ENCODE peak calls at places on chromosomes 12 and 14, in nine cellular contexts. One of them, this sample, is unnamed.

GRCh38 chr14:34098045-34098984 is 147.4 kb upstream of the EGLN3 start:
- DNase-seq in GM23338: peak; percentile 54
- DNase-seq in ovary: peak; percentile 60
- DNase-seq in H1: peak; percentile 47
- DNase-seq in neural progenitor cell: peak; percentile 50
- DNase-seq in tibial nerve: peak; percentile 21
- DNase-seq in Panc1: no peak
- DNase-seq in right atrium auricular region: no peak
- DNase-seq in endothelial cell of umbilical vein: peak; percentile 43
- DNase-seq in this sample: peak; percentile 29

GRCh38 chr12:27253347-27253746 is 9.3 kb downstream of the STK38L start:
- DNase-seq in right atrium auricular region: no peak
- DNase-seq in tibial nerve: no peak
- DNase-seq in H1: no peak
- DNase-seq in endothelial cell of umbilical vein: no peak
- DNase-seq in Panc1: no peak
- DNase-seq in ovary: no peak
- DNase-seq in GM23338: no peak
- DNase-seq in neural progenitor cell: no peak
- DNase-seq in this sample: no peak

GRCh38 chr12:85693093-85693665 is 143.0 kb downstream of the RASSF9 start:
- DNase-seq in endothelial cell of umbilical vein: no peak
- DNase-seq in neural progenitor cell: no peak
- DNase-seq in right atrium auricular region: no peak
- DNase-seq in GM23338: no peak
- DNase-seq in tibial nerve: no peak
- DNase-seq in ovary: no peak
- DNase-seq in H1: no peak
- DNase-seq in Panc1: no peak
- DNase-seq in this sample: no peak

GRCh38 chr12:119949145-119949544 is 39.9 kb upstream of the BICDL1 start:
- DNase-seq in endothelial cell of umbilical vein: no peak
- DNase-seq in neural progenitor cell: no peak
- DNase-seq in right atrium auricular region: no peak
- DNase-seq in Panc1: no peak
- DNase-seq in tibial nerve: no peak
- DNase-seq in H1: no peak
- DNase-seq in ovary: no peak
- DNase-seq in GM23338: no peak
- DNase-seq in this sample: no peak

GRCh38 chr12:112900298-112901145 is 6.2 kb upstream of the OAS1 start:
- DNase-seq in Panc1: peak; percentile 30
- DNase-seq in right atrium auricular region: no peak
- DNase-seq in neural progenitor cell: peak; percentile 45
- DNase-seq in GM23338: peak; percentile 86
- DNase-seq in endothelial cell of umbilical vein: peak; percentile 58
- DNase-seq in tibial nerve: no peak
- DNase-seq in H1: peak; percentile 54
- DNase-seq in ovary: no peak
- DNase-seq in this sample: peak; percentile 39

GRCh38 chr12:27367078-27367477 is 34.4 kb downstream of the BMAL2 start:
- DNase-seq in tibial nerve: no peak
- DNase-seq in endothelial cell of umbilical vein: no peak
- DNase-seq in neural progenitor cell: no peak
- DNase-seq in ovary: no peak
- DNase-seq in Panc1: no peak
- DNase-seq in H1: no peak
- DNase-seq in GM23338: no peak
- DNase-seq in right atrium auricular region: no peak
- DNase-seq in this sample: no peak

GRCh38 chr12:110249716-110250225 is 31.3 kb upstream of the ATP2A2 start:
- DNase-seq in neural progenitor cell: no peak
- DNase-seq in ovary: no peak
- DNase-seq in right atrium auricular region: peak; percentile 58
- DNase-seq in H1: no peak
- DNase-seq in GM23338: no peak
- DNase-seq in endothelial cell of umbilical vein: no peak
- DNase-seq in Panc1: no peak
- DNase-seq in tibial nerve: no peak
- DNase-seq in this sample: no peak

GRCh38 chr12:77438639-77439038 is 373.3 kb upstream of the E2F7 start:
- DNase-seq in right atrium auricular region: no peak
- DNase-seq in GM23338: no peak
- DNase-seq in endothelial cell of umbilical vein: no peak
- DNase-seq in tibial nerve: no peak
- DNase-seq in ovary: no peak
- DNase-seq in H1: no peak
- DNase-seq in Panc1: no peak
- DNase-seq in neural progenitor cell: no peak
- DNase-seq in this sample: no peak

GRCh38 chr12:71876400-71876799 is 36.8 kb downstream of the TBC1D15 start:
- DNase-seq in ovary: no peak
- DNase-seq in neural progenitor cell: no peak
- DNase-seq in GM23338: no peak
- DNase-seq in Panc1: no peak
- DNase-seq in tibial nerve: no peak
- DNase-seq in endothelial cell of umbilical vein: peak; percentile 83
- DNase-seq in right atrium auricular region: no peak
- DNase-seq in H1: no peak
- DNase-seq in this sample: no peak

GRCh38 chr12:115224031-115224430 is 540.1 kb upstream of the TBX3 start:
- DNase-seq in Panc1: no peak
- DNase-seq in ovary: no peak
- DNase-seq in H1: no peak
- DNase-seq in endothelial cell of umbilical vein: no peak
- DNase-seq in right atrium auricular region: no peak
- DNase-seq in GM23338: no peak
- DNase-seq in tibial nerve: no peak
- DNase-seq in neural progenitor cell: peak; percentile 68
- DNase-seq in this sample: no peak

GRCh38 chr14:52778702-52779101 is 12.7 kb downstream of the GNPNAT1 start:
- DNase-seq in tibial nerve: no peak
- DNase-seq in Panc1: no peak
- DNase-seq in ovary: no peak
- DNase-seq in endothelial cell of umbilical vein: no peak
- DNase-seq in GM23338: no peak
- DNase-seq in H1: no peak
- DNase-seq in right atrium auricular region: no peak
- DNase-seq in neural progenitor cell: no peak
- DNase-seq in this sample: peak; percentile 34

GRCh38 chr14:71209888-71210287 is 302.6 kb downstream of the PCNX1 start:
- DNase-seq in Panc1: no peak
- DNase-seq in tibial nerve: no peak
- DNase-seq in endothelial cell of umbilical vein: no peak
- DNase-seq in H1: no peak
- DNase-seq in GM23338: no peak
- DNase-seq in right atrium auricular region: no peak
- DNase-seq in ovary: no peak
- DNase-seq in neural progenitor cell: no peak
- DNase-seq in this sample: no peak

GRCh38 chr12:108629824-108630476 is 3.7 kb downstream of the SELPLG start:
- DNase-seq in H1: no peak
- DNase-seq in neural progenitor cell: no peak
- DNase-seq in tibial nerve: no peak
- DNase-seq in right atrium auricular region: peak; percentile 79
- DNase-seq in endothelial cell of umbilical vein: peak; percentile 70
- DNase-seq in Panc1: no peak
- DNase-seq in ovary: peak; percentile 33
- DNase-seq in GM23338: no peak
- DNase-seq in this sample: peak; percentile 88

GRCh38 chr12:66744956-66745383 is 66.1 kb upstream of the GRIP1 start:
- DNase-seq in tibial nerve: no peak
- DNase-seq in H1: no peak
- DNase-seq in GM23338: peak; percentile 29
- DNase-seq in Panc1: no peak
- DNase-seq in right atrium auricular region: no peak
- DNase-seq in neural progenitor cell: no peak
- DNase-seq in ovary: no peak
- DNase-seq in endothelial cell of umbilical vein: no peak
- DNase-seq in this sample: no peak

GRCh38 chr14:100640481-100641273 is 53.5 kb upstream of the BEGAIN start:
- DNase-seq in ovary: peak; percentile 17
- DNase-seq in GM23338: no peak
- DNase-seq in right atrium auricular region: no peak
- DNase-seq in tibial nerve: no peak
- DNase-seq in neural progenitor cell: no peak
- DNase-seq in endothelial cell of umbilical vein: no peak
- DNase-seq in H1: no peak
- DNase-seq in Panc1: no peak
- DNase-seq in this sample: no peak

GRCh38 chr12:105713901-105714300 is 383.4 kb downstream of the C12orf75 start:
- DNase-seq in right atrium auricular region: no peak
- DNase-seq in GM23338: no peak
- DNase-seq in ovary: no peak
- DNase-seq in tibial nerve: no peak
- DNase-seq in endothelial cell of umbilical vein: no peak
- DNase-seq in H1: no peak
- DNase-seq in Panc1: no peak
- DNase-seq in neural progenitor cell: no peak
- DNase-seq in this sample: no peak

GRCh38 chr12:4685317-4685716 is 34.9 kb upstream of the GALNT8 start:
- DNase-seq in GM23338: peak; percentile 3
- DNase-seq in ovary: no peak
- DNase-seq in right atrium auricular region: no peak
- DNase-seq in neural progenitor cell: no peak
- DNase-seq in endothelial cell of umbilical vein: no peak
- DNase-seq in H1: no peak
- DNase-seq in tibial nerve: no peak
- DNase-seq in Panc1: no peak
- DNase-seq in this sample: no peak

GRCh38 chr12:89363084-89363483 is 10.8 kb upstream of the DUSP6 start:
- DNase-seq in H1: no peak
- DNase-seq in neural progenitor cell: no peak
- DNase-seq in ovary: no peak
- DNase-seq in tibial nerve: no peak
- DNase-seq in endothelial cell of umbilical vein: no peak
- DNase-seq in Panc1: no peak
- DNase-seq in GM23338: no peak
- DNase-seq in right atrium auricular region: no peak
- DNase-seq in this sample: peak; percentile 51

GRCh38 chr12:108565976-108566375 is 3.6 kb downstream of the ISCU start:
- DNase-seq in tibial nerve: no peak
- DNase-seq in right atrium auricular region: peak; percentile 76
- DNase-seq in H1: no peak
- DNase-seq in endothelial cell of umbilical vein: peak; percentile 89
- DNase-seq in GM23338: no peak
- DNase-seq in neural progenitor cell: no peak
- DNase-seq in Panc1: peak; percentile 66
- DNase-seq in ovary: peak; percentile 55
- DNase-seq in this sample: peak; percentile 83

GRCh38 chr12:108305520-108305919 is 33.6 kb downstream of the CMKLR1 start:
- DNase-seq in tibial nerve: peak; percentile 86
- DNase-seq in ovary: peak; percentile 80
- DNase-seq in GM23338: no peak
- DNase-seq in neural progenitor cell: no peak
- DNase-seq in right atrium auricular region: peak; percentile 95
- DNase-seq in endothelial cell of umbilical vein: no peak
- DNase-seq in Panc1: no peak
- DNase-seq in H1: no peak
- DNase-seq in this sample: no peak

GRCh38 chr12:68739891-68740290 is 6.1 kb upstream of the SLC35E3 start:
- DNase-seq in Panc1: no peak
- DNase-seq in GM23338: no peak
- DNase-seq in H1: no peak
- DNase-seq in endothelial cell of umbilical vein: no peak
- DNase-seq in right atrium auricular region: no peak
- DNase-seq in ovary: no peak
- DNase-seq in tibial nerve: no peak
- DNase-seq in neural progenitor cell: no peak
- DNase-seq in this sample: no peak

GRCh38 chr12:19775241-19775640 is 335.9 kb downstream of the AEBP2 start:
- DNase-seq in endothelial cell of umbilical vein: no peak
- DNase-seq in right atrium auricular region: no peak
- DNase-seq in tibial nerve: no peak
- DNase-seq in ovary: no peak
- DNase-seq in GM23338: no peak
- DNase-seq in Panc1: no peak
- DNase-seq in H1: no peak
- DNase-seq in neural progenitor cell: no peak
- DNase-seq in this sample: no peak

GRCh38 chr14:51205486-51205885 is 34.6 kb upstream of the TMX1 start:
- DNase-seq in neural progenitor cell: no peak
- DNase-seq in endothelial cell of umbilical vein: no peak
- DNase-seq in Panc1: no peak
- DNase-seq in GM23338: no peak
- DNase-seq in right atrium auricular region: no peak
- DNase-seq in tibial nerve: no peak
- DNase-seq in H1: no peak
- DNase-seq in ovary: no peak
- DNase-seq in this sample: no peak
- H3K27me3 ChIP-seq in neural progenitor cell: no peaks in the 10 kb centered on the region
- H3K27me3 ChIP-seq in endothelial cell of umbilical vein: peaks cover 8% of the 10 kb centered on the region
- H3K27me3 ChIP-seq in Panc1: peaks cover 2% of the 10 kb centered on the region
- H3K27me3 ChIP-seq in GM23338: no peaks in the 10 kb centered on the region
- H3K27me3 ChIP-seq in right atrium auricular region: no peaks in the 10 kb centered on the region
- H3K27me3 ChIP-seq in tibial nerve: no peaks in the 10 kb centered on the region
- H3K27me3 ChIP-seq in H1: no peaks in the 10 kb centered on the region
- H3K27me3 ChIP-seq in ovary: no peaks in the 10 kb centered on the region
- H3K27me3 ChIP-seq in this sample: peaks cover 83% of the 10 kb centered on the region

GRCh38 chr14:24321212-24321975 is 10.1 kb downstream of the LTB4R start:
- DNase-seq in endothelial cell of umbilical vein: no peak
- DNase-seq in Panc1: no peak
- DNase-seq in tibial nerve: no peak
- DNase-seq in right atrium auricular region: no peak
- DNase-seq in H1: no peak
- DNase-seq in neural progenitor cell: no peak
- DNase-seq in ovary: no peak
- DNase-seq in GM23338: peak; percentile 32
- DNase-seq in this sample: no peak
- H3K4me1 ChIP-seq in endothelial cell of umbilical vein: peaks cover 13% of the 10 kb centered on the region
- H3K4me1 ChIP-seq in Panc1: no peaks in the 10 kb centered on the region
- H3K4me1 ChIP-seq in tibial nerve: no peaks in the 10 kb centered on the region
- H3K4me1 ChIP-seq in right atrium auricular region: no peaks in the 10 kb centered on the region
- H3K4me1 ChIP-seq in H1: no peaks in the 10 kb centered on the region
- H3K4me1 ChIP-seq in neural progenitor cell: no peaks in the 10 kb centered on the region
- H3K4me1 ChIP-seq in ovary: peaks cover 2% of the 10 kb centered on the region
- H3K4me1 ChIP-seq in GM23338: no peaks in the 10 kb centered on the region
- H3K4me1 ChIP-seq in this sample: peaks cover 13% of the 10 kb centered on the region

DNA sequence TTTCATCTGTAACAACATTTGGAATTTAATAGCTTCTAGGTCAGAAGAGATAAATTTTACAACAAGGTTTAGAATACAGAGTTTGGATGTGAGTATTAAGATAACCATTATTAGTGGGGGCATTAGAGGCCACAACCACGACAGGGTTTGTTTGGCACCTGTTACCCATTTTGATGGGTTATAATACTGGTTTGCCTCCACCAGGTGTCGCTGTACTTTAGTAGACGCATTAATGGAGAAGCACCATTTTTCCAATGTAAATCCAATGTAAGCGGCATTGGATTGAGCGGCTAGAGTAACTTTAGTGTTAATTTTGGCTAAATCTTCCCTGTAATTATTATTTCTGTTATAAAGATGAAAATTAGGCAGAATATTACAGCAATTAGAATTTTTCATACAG is 136.2 kb downstream of the SLCO1B3 start:
- DNase-seq in tibial nerve: no peak
- DNase-seq in Panc1: no peak
- DNase-seq in endothelial cell of umbilical vein: peak; percentile 22
- DNase-seq in H1: peak; percentile 61
- DNase-seq in ovary: no peak
- DNase-seq in neural progenitor cell: peak; percentile 69
- DNase-seq in right atrium auricular region: no peak
- DNase-seq in GM23338: peak; percentile 84
- DNase-seq in this sample: no peak
- TF ChIP-seq CTCF in tibial nerve: no peak
- TF ChIP-seq CTCF in Panc1: peak; percentile 45
- TF ChIP-seq CTCF in endothelial cell of umbilical vein: peak; percentile 45
- TF ChIP-seq CTCF in H1: peak; percentile 55
- TF ChIP-seq CTCF in ovary: no peak
- TF ChIP-seq CTCF in neural progenitor cell: peak; percentile 72
- TF ChIP-seq CTCF in right atrium auricular region: peak; percentile 46
- TF ChIP-seq CTCF in GM23338: peak; percentile 74
- TF ChIP-seq CTCF in this sample: peak; percentile 31

GRCh38 chr14:89201645-89202044 is 215.4 kb downstream of the FOXN3 start:
- DNase-seq in neural progenitor cell: no peak
- DNase-seq in Panc1: no peak
- DNase-seq in right atrium auricular region: no peak
- DNase-seq in endothelial cell of umbilical vein: no peak
- DNase-seq in GM23338: no peak
- DNase-seq in tibial nerve: no peak
- DNase-seq in ovary: no peak
- DNase-seq in H1: no peak
- DNase-seq in this sample: no peak
- H3K27me3 ChIP-seq in neural progenitor cell: no peaks in the 10 kb centered on the region
- H3K27me3 ChIP-seq in Panc1: no peaks in the 10 kb centered on the region
- H3K27me3 ChIP-seq in right atrium auricular region: no peaks in the 10 kb centered on the region
- H3K27me3 ChIP-seq in endothelial cell of umbilical vein: no peaks in the 10 kb centered on the region
- H3K27me3 ChIP-seq in GM23338: no peaks in the 10 kb centered on the region
- H3K27me3 ChIP-seq in tibial nerve: no peaks in the 10 kb centered on the region
- H3K27me3 ChIP-seq in ovary: no peaks in the 10 kb centered on the region
- H3K27me3 ChIP-seq in H1: no peaks in the 10 kb centered on the region
- H3K27me3 ChIP-seq in this sample: no peaks in the 10 kb centered on the region